ENCODE peak calls at places on chromosomes 2 and 18, in four cellular contexts. B is mammary epithelial cell, O is neural progenitor cell, J is K562. A is an unnamed sample.

GRCh38 chr2:10499911-10500521 is 51.9 kb upstream of the ODC1 start:
- DNase-seq in O (peak; percentile 68), J (no peak), B (no peak), A (no peak)

GRCh38 chr2:39403311-39403710 is 33.8 kb downstream of the MAP4K3 start:
- DNase-seq in J (no peak), B (no peak), O (no peak), A (no peak)

GRCh38 chr2:115165529-115166109 is 723.2 kb downstream of the DPP10 start:
- DNase-seq in O (peak; percentile 61), B (peak; percentile 19), J (peak; percentile 28), A (no peak)

GRCh38 chr2:237256845-237257244 is 157.1 kb downstream of the COL6A3 start:
- DNase-seq in O (no peak), B (no peak), J (no peak), A (no peak)

GRCh38 chr18:46946656-46947282 is 29.4 kb downstream of the KATNAL2 start:
- DNase-seq in J (peak; percentile 25), O (peak; percentile 97), B (peak; percentile 89), A (peak; percentile 95)

GRCh38 chr18:73661457-73661856 is 486.2 kb downstream of the FBXO15 start:
- DNase-seq in O (no peak), J (no peak), B (no peak), A (no peak)

GRCh38 chr2:227826019-227826521 is 12.4 kb downstream of the CCL20 start:
- DNase-seq in O (no peak), B (peak; percentile 54), J (no peak), A (no peak)

GRCh38 chr18:8339958-8340357 is 269.3 kb upstream of the RAB12 start:
- DNase-seq in J (no peak), B (no peak), O (no peak), A (no peak)

GRCh38 chr18:79458131-79458838 is 62.6 kb downstream of the NFATC1 start:
- DNase-seq in J (no peak), O (no peak), B (peak; percentile 75), A (no peak)

GRCh38 chr2:101205521-101205998 is 47.1 kb upstream of the CNOT11 start:
- DNase-seq in B (peak; percentile 82), O (peak; percentile 70), J (peak; percentile 57), A (peak; percentile 67)

GRCh38 chr2:176158306-176158643 is 1.2 kb downstream of the HOXD3 start:
- DNase-seq in O (no peak), B (no peak), J (no peak), A (no peak)

GRCh38 chr18:10378688-10379465 is 75.6 kb upstream of the APCDD1 start:
- DNase-seq in B (peak; percentile 40), O (no peak), J (no peak), A (no peak)

GRCh38 chr18:59207506-59207905 is 12.5 kb upstream of the GRP start:
- DNase-seq in O (no peak), B (no peak), J (no peak), A (no peak)

GRCh38 chr18:58183226-58183625 is 139.2 kb downstream of the NEDD4L start:
- DNase-seq in O (no peak), J (no peak), B (no peak), A (no peak)

GRCh38 chr2:59888015-59888414 is 665.4 kb downstream of the BCL11A start:
- DNase-seq in B (no peak), O (no peak), J (no peak), A (peak; percentile 43)

GRCh38 chr18:1361931-1362330 is 457.3 kb downstream of the ADCYAP1 start:
- DNase-seq in B (no peak), O (no peak), J (no peak), A (no peak)

GRCh38 chr2:197102202-197102601 is 175.7 kb upstream of the PGAP1 start:
- DNase-seq in B (no peak), O (no peak), J (no peak), A (no peak)

GRCh38 chr2:142973160-142973821 is 95.8 kb downstream of the KYNU start:
- DNase-seq in J (peak; percentile 6), O (peak; percentile 9), B (peak; percentile 78), A (no peak)

GRCh38 chr2:142975239-142975638 is 97.8 kb downstream of the KYNU start:
- DNase-seq in O (no peak), J (no peak), B (no peak), A (no peak)

GRCh38 chr2:142973822-142974207 is 96.4 kb downstream of the KYNU start:
- DNase-seq in B (peak; percentile 89), J (no peak), O (no peak), A (no peak)

DNA sequence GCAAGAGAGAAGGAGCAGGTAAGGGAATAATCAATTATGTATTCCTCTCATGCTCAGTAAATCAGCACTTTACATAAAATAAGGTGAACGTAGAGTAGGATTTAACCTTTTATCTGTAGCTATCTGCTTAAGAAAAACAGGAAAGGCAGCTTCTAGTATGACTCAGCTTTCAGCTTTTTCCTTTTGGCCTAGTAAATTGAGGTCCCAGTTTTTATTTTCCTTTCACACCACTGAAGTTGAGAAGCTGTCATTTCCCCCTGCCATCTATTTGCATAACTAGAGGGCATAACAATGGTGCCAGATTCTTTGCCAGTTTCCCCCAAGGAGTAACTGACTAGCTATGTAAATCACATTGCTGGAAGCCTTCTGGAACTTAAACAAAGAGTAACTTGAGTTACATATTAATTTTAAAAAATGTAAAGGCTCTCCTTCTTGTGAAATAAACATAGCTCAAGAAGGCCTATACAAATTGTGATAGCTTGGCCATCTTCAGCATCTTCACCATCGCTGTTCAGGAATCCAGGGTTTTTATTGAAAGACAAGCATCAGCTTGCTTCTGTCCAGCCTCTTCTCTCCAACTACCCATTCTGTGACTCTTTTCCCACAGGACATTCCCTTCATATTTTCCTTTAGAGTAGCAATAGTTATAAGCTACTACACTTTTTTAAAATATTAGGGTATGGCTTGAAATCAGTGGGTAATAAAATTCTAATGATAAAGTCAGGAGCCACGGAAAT is 97.0 kb downstream of the KYNU start:
- DNase-seq in O (no peak), B (peak; percentile 84), J (peak; percentile 7), A (peak; percentile 40)
- H3K9ac ChIP-seq in O (no peak overlapping the region), B (peak overlapping the region; percentile 83), J (no peak overlapping the region), A (no peak overlapping the region)

GRCh38 chr2:222912117-222912516 is 51.3 kb downstream of the ACSL3 start:
- DNase-seq in O (no peak), J (no peak), B (no peak), A (no peak)

GRCh38 chr2:222907790-222908431 is 47.1 kb downstream of the ACSL3 start:
- DNase-seq in J (no peak), O (no peak), B (no peak), A (peak; percentile 57)

GRCh38 chr2:222912776-222913175 is 51.9 kb downstream of the ACSL3 start:
- DNase-seq in B (no peak), J (no peak), O (no peak), A (no peak)

GRCh38 chr2:222907048-222907447 is 46.2 kb downstream of the ACSL3 start:
- DNase-seq in J (no peak), O (no peak), B (no peak), A (no peak)

DNA sequence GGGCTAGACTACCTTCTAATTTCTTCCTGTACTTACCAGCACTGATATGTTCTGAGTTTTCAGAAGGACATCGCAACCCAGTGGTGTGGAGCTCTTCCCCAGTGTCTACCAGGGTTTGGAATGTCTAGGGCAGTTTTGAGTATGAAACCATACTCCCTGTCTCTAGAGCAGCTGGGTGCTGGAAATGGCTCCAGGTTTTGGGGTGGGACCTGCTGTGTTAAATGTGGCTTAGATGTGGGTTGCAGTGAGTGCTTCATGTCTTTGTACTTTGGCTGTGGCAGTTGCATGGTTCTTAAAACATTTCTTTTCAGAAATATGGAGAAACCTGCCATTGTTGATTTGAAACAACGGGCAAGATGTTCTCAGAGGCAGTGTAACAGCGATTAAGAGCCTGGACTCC is 48.4 kb downstream of the ACSL3 start:
- DNase-seq in B (no peak), J (no peak), O (no peak), A (no peak)
- H3K4me1 ChIP-seq in B (peaks cover 11% of the 10 kb centered on the region), J (no peaks in the 10 kb centered on the region), O (peaks cover 23% of the 10 kb centered on the region), A (peaks cover 8% of the 10 kb centered on the region)

DNA sequence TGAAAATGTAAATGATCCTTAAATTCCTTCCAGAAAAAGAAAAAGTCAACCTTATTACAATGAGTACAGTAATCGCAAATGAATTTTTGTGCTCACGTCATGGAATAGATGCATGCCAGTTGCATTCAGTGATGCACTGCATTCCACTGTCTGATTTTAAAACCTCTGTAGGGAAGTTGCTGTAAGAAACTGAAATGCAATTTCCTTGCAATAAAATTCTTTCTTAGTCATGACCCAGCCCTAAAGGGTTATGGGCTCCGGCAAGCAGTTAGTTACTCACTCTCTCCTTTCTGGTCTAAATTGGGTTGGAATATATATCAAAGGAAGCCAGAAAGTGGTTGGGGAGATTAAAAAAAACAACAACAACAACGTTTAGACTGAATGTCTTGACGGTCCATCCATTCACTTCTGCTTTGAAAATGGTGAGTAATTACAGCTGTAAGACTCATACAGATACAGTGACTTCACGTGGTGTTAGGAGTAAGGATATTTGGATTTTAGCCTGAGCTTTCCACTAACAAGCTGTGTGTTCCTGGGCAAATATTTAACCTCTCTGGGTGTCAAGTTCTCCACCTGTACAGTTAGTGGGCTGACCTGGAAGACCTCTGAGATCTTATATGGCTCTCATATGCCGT is 8.6 kb upstream of the RND3 start:
- DNase-seq in J (no peak), B (peak; percentile 92), O (no peak), A (no peak)
- H3K9ac ChIP-seq in J (no peak overlapping the region), B (peak overlapping the region; percentile 63), O (no peak overlapping the region), A (no peak overlapping the region)

GRCh38 chr2:150478206-150478974 is 9.1 kb downstream of the RND3 start:
- DNase-seq in J (no peak), B (peak; percentile 54), O (peak; percentile 63), A (no peak)

GRCh38 chr2:150480241-150480640 is 7.2 kb downstream of the RND3 start:
- DNase-seq in O (no peak), B (peak; percentile 82), J (no peak), A (no peak)

GRCh38 chr2:150480971-150481830 is 6.3 kb downstream of the RND3 start:
- DNase-seq in B (peak; percentile 47), J (no peak), O (no peak), A (no peak)

GRCh38 chr2:150477347-150477746 is 10.1 kb downstream of the RND3 start:
- DNase-seq in O (no peak), J (no peak), B (no peak), A (no peak)

DNA sequence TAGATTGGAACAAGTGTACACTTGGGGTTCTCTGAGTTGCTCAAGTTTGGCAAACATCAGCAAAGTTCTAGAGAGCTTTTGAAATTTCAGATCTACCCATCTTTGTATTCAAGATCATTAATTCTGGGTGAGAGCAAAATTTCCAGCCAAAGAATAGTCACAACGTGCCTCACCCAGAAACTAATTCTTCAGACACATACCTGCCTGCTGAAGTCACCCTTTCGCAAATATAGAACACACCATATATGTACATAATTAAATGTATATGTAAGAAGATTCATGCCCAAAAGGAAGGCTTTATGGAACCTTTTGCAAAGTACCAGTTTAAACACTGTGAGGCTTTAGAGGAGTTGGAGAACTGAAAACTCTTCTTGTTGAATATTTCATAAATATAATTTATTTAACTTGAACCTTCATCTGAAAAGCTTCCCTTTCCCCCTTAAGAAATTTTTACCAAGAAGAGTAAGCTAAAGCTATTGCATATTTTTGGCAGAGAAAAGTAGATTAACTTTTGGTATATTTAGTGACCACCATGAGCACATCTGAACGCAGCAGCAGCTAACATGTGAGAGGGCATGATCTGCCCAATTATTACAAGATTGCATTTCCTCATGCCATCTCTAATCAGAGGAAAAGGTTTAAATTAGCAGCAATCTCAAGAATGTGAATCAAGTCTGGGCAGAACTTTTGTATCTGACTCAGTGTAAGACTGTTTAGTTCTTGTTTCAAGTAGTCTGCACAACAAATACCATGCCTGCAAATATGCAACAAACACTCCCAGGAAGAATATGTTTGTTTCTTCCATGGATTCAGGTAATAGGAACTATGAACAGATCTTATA is 8.2 kb downstream of the RND3 start:
- DNase-seq in B (peak; percentile 87), O (no peak), J (no peak), A (no peak)
- H3K4me1 ChIP-seq in B (peaks cover 83% of the 10 kb centered on the region), O (peaks cover 24% of the 10 kb centered on the region), J (no peaks in the 10 kb centered on the region), A (peaks cover 14% of the 10 kb centered on the region)

DNA sequence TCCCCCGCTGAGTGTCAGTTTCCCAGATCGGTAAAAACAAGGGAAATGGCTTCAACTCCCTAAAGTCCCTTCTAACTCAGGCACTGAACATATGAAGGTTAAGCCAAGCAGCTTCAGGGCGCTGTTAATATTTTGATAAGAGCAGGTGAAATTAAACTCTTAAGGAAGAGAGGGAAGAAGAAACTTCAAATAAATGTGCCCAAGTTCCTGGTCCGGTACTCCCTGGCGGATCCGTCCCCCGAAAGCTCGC is 564 bp downstream of the TRABD2A start:
- DNase-seq in O (no peak), B (no peak), J (no peak), A (no peak)
- H3K9ac ChIP-seq in O (no peak overlapping the region), B (peak overlapping the region; percentile 13), J (no peak overlapping the region), A (peak overlapping the region; percentile 23)